ENCODE peak calls at places on chromosomes 7 and 10, in five cellular contexts. One of them, this sample, is unnamed.
A peak's percentile ranks its signal among the peaks of the same experiment; 100 is the strongest.

GRCh38 chr10:14146005-14146404 is 184.7 kb downstream of the FRMD4A start:
- DNase-seq in GOT3: no peak
- DNase-seq in naive thymus-derived CD8-positive, alpha-beta T cell: no peak
- DNase-seq in kidney glomerular epithelial cell: no peak
- DNase-seq in stimulated activated naive CD8-positive, alpha-beta T cell treated with anti-CD3 and anti-CD28 coated beads, Interleukin-15, amount 100 ng/mL, for 72 hours: no peak
- DNase-seq in this sample: no peak

GRCh38 chr10:79094412-79095175 is 25.8 kb downstream of the ZMIZ1 start:
- DNase-seq in GOT3: no peak
- DNase-seq in naive thymus-derived CD8-positive, alpha-beta T cell: no peak
- DNase-seq in kidney glomerular epithelial cell: no peak
- DNase-seq in stimulated activated naive CD8-positive, alpha-beta T cell treated with anti-CD3 and anti-CD28 coated beads, Interleukin-15, amount 100 ng/mL, for 72 hours: no peak
- DNase-seq in this sample: no peak

GRCh38 chr10:76231258-76231934 is 800.0 kb downstream of the LRMDA start:
- DNase-seq in GOT3: no peak
- DNase-seq in naive thymus-derived CD8-positive, alpha-beta T cell: no peak
- DNase-seq in kidney glomerular epithelial cell: no peak
- DNase-seq in stimulated activated naive CD8-positive, alpha-beta T cell treated with anti-CD3 and anti-CD28 coated beads, Interleukin-15, amount 100 ng/mL, for 72 hours: no peak
- DNase-seq in this sample: no peak

GRCh38 chr7:131358636-131359035 is 31.0 kb downstream of the MKLN1 start:
- DNase-seq in GOT3: no peak
- DNase-seq in naive thymus-derived CD8-positive, alpha-beta T cell: no peak
- DNase-seq in kidney glomerular epithelial cell: no peak
- DNase-seq in stimulated activated naive CD8-positive, alpha-beta T cell treated with anti-CD3 and anti-CD28 coated beads, Interleukin-15, amount 100 ng/mL, for 72 hours: no peak
- DNase-seq in this sample: no peak

GRCh38 chr10:17984056-17984455 is 32.3 kb downstream of the SLC39A12 start:
- DNase-seq in GOT3: no peak
- DNase-seq in naive thymus-derived CD8-positive, alpha-beta T cell: no peak
- DNase-seq in kidney glomerular epithelial cell: peak; percentile 9
- DNase-seq in stimulated activated naive CD8-positive, alpha-beta T cell treated with anti-CD3 and anti-CD28 coated beads, Interleukin-15, amount 100 ng/mL, for 72 hours: no peak
- DNase-seq in this sample: no peak

GRCh38 chr7:141956084-141956483 is 9.3 kb upstream of the CLEC5A start:
- DNase-seq in GOT3: no peak
- DNase-seq in naive thymus-derived CD8-positive, alpha-beta T cell: no peak
- DNase-seq in kidney glomerular epithelial cell: no peak
- DNase-seq in stimulated activated naive CD8-positive, alpha-beta T cell treated with anti-CD3 and anti-CD28 coated beads, Interleukin-15, amount 100 ng/mL, for 72 hours: no peak
- DNase-seq in this sample: no peak

GRCh38 chr10:7649673-7650330 is 17.0 kb downstream of the ITIH5 start:
- DNase-seq in GOT3: no peak
- DNase-seq in naive thymus-derived CD8-positive, alpha-beta T cell: no peak
- DNase-seq in kidney glomerular epithelial cell: no peak
- DNase-seq in stimulated activated naive CD8-positive, alpha-beta T cell treated with anti-CD3 and anti-CD28 coated beads, Interleukin-15, amount 100 ng/mL, for 72 hours: no peak
- DNase-seq in this sample: no peak

GRCh38 chr10:119051775-119052174 is 22.3 kb downstream of the NANOS1 start:
- DNase-seq in GOT3: no peak
- DNase-seq in naive thymus-derived CD8-positive, alpha-beta T cell: no peak
- DNase-seq in kidney glomerular epithelial cell: no peak
- DNase-seq in stimulated activated naive CD8-positive, alpha-beta T cell treated with anti-CD3 and anti-CD28 coated beads, Interleukin-15, amount 100 ng/mL, for 72 hours: no peak
- DNase-seq in this sample: no peak

GRCh38 chr10:43259248-43259980 is 7.5 kb downstream of the RASGEF1A start:
- DNase-seq in GOT3: no peak
- DNase-seq in naive thymus-derived CD8-positive, alpha-beta T cell: no peak
- DNase-seq in kidney glomerular epithelial cell: no peak
- DNase-seq in stimulated activated naive CD8-positive, alpha-beta T cell treated with anti-CD3 and anti-CD28 coated beads, Interleukin-15, amount 100 ng/mL, for 72 hours: no peak
- DNase-seq in this sample: no peak

GRCh38 chr10:88041243-88042161 is 178.1 kb downstream of the PTEN start:
- DNase-seq in GOT3: no peak
- DNase-seq in naive thymus-derived CD8-positive, alpha-beta T cell: no peak
- DNase-seq in kidney glomerular epithelial cell: no peak
- DNase-seq in stimulated activated naive CD8-positive, alpha-beta T cell treated with anti-CD3 and anti-CD28 coated beads, Interleukin-15, amount 100 ng/mL, for 72 hours: no peak
- DNase-seq in this sample: no peak

GRCh38 chr7:50474382-50475155 is 24.4 kb upstream of the FIGNL1 start:
- DNase-seq in GOT3: no peak
- DNase-seq in naive thymus-derived CD8-positive, alpha-beta T cell: no peak
- DNase-seq in kidney glomerular epithelial cell: no peak
- DNase-seq in stimulated activated naive CD8-positive, alpha-beta T cell treated with anti-CD3 and anti-CD28 coated beads, Interleukin-15, amount 100 ng/mL, for 72 hours: no peak
- DNase-seq in this sample: no peak

GRCh38 chr7:4227105-4228010 is 454.7 kb upstream of the FOXK1 start:
- DNase-seq in GOT3: no peak
- DNase-seq in naive thymus-derived CD8-positive, alpha-beta T cell: no peak
- DNase-seq in kidney glomerular epithelial cell: no peak
- DNase-seq in stimulated activated naive CD8-positive, alpha-beta T cell treated with anti-CD3 and anti-CD28 coated beads, Interleukin-15, amount 100 ng/mL, for 72 hours: no peak
- DNase-seq in this sample: no peak

GRCh38 chr10:30445716-30446115 is 11.7 kb downstream of the MAP3K8 start:
- DNase-seq in GOT3: no peak
- DNase-seq in naive thymus-derived CD8-positive, alpha-beta T cell: no peak
- DNase-seq in kidney glomerular epithelial cell: no peak
- DNase-seq in stimulated activated naive CD8-positive, alpha-beta T cell treated with anti-CD3 and anti-CD28 coated beads, Interleukin-15, amount 100 ng/mL, for 72 hours: no peak
- DNase-seq in this sample: no peak

This sample was measured in ACHN.